ENCODE peak calls at places on chromosomes 2 and 18, in ten cellular contexts. P is ELF-1; X is naive thymus-derived CD8-positive, alpha-beta T cell; D is T-helper 9 cell; C is heart right ventricle; M is choroid plexus epithelial cell; E is NCI-H1105; A is lung; K is iPS DF 6.9; J is effector CD8-positive, alpha-beta T cell. U is an unnamed sample.

GRCh38 chr2:15117409-15118030 is 443.6 kb downstream of the NBAS start:
- DNase-seq in P (no peak), X (no peak), D (no peak), C (no peak), M (no peak), E (no peak), A (no peak), K (no peak), J (no peak), U (no peak)

GRCh38 chr2:178905266-178905665 is 98.0 kb upstream of the TTN start:
- DNase-seq in P (no peak), X (no peak), D (no peak), C (no peak), M (no peak), E (no peak), A (no peak), K (no peak), J (no peak), U (no peak)

GRCh38 chr2:42567806-42568429 is 514 bp upstream of the MTA3 start:
- DNase-seq in P (peak), X (peak), D (no peak), C (peak), M (peak), E (peak), A (peak), K (no peak), J (no peak), U (peak)

GRCh38 chr2:239822146-239822945 is 202.8 kb downstream of the NDUFA10 start:
- DNase-seq in P (no peak), X (no peak), D (no peak), C (no peak), M (no peak), E (no peak), A (no peak), K (no peak), J (no peak), U (no peak)

GRCh38 chr18:3305933-3306332 is 44.0 kb downstream of the MYL12B start:
- DNase-seq in P (no peak), X (no peak), D (peak), C (no peak), M (peak), E (no peak), A (no peak), K (no peak), J (no peak), U (no peak)

GRCh38 chr2:38147333-38148121 is 71.6 kb upstream of the CYP1B1 start:
- DNase-seq in P (no peak), X (no peak), D (no peak), C (no peak), M (peak), E (no peak), A (no peak), K (no peak), J (no peak), U (no peak)

GRCh38 chr18:57811477-57812125 is 8.5 kb upstream of the ATP8B1 start:
- DNase-seq in P (no peak), X (no peak), D (no peak), C (no peak), M (no peak), E (no peak), A (no peak), K (no peak), J (no peak), U (no peak)

GRCh38 chr2:205499006-205499405 is 183.3 kb upstream of the NRP2 start:
- DNase-seq in P (no peak), X (no peak), D (no peak), C (no peak), M (no peak), E (no peak), A (no peak), K (no peak), J (no peak), U (no peak)

GRCh38 chr2:28250006-28250405 is 142.7 kb upstream of the FOSL2 start:
- DNase-seq in P (peak), X (no peak), D (no peak), C (no peak), M (peak), E (no peak), A (no peak), K (no peak), J (no peak), U (no peak)